ENCODE peak calls at places on chromosome 5, in four cellular contexts. B is activated naive CD4-positive, alpha-beta T cell treated with anti-CD3 and anti-CD28 coated beads, Interleukin-2, amount 10 ng/mL, durations not matched to agents 7 days and 5 days; U is AG08396; V is T-helper 1 cell. T is an unnamed sample.
A peak's percentile ranks its signal among the peaks of the same experiment; 100 is the strongest.

GRCh38 chr5:108753877-108754276 is 6.2 kb downstream of the FER start:
- DNase-seq in B (no peak), U (peak; percentile 8), V (no peak), T (peak; percentile 10)

GRCh38 chr5:112237456-112237855 is 181.6 kb downstream of the EPB41L4A start:
- DNase-seq in B (no peak), U (no peak), V (no peak), T (no peak)

GRCh38 chr5:77632526-77633268 is 5.8 kb downstream of the OTP start:
- DNase-seq in B (no peak), U (no peak), V (no peak), T (no peak)

GRCh38 chr5:7779019-7779662 is 71.8 kb downstream of the CFAP90 start:
- DNase-seq in B (peak; percentile 53), U (no peak), V (no peak), T (no peak)

GRCh38 chr5:84381501-84382362 is 2.9 kb downstream of the EDIL3 start:
- DNase-seq in B (no peak), U (no peak), V (no peak), T (peak; percentile 29)

GRCh38 chr5:1762121-1762877 is 37.3 kb downstream of the MRPL36 start:
- DNase-seq in B (no peak), U (no peak), V (no peak), T (no peak)

GRCh38 chr5:150774145-150774544 is 4.4 kb upstream of the SMIM3 start:
- DNase-seq in B (no peak), U (peak; percentile 48), V (no peak), T (peak; percentile 80)

GRCh38 chr5:169706758-169707450 is 69.8 kb downstream of the DOCK2 start:
- DNase-seq in B (no peak), U (peak; percentile 57), V (no peak), T (peak; percentile 54)

GRCh38 chr5:157582731-157583580 is 7.4 kb upstream of the ADAM19 start:
- DNase-seq in B (no peak), U (no peak), V (no peak), T (peak; percentile 97)

GRCh38 chr5:118903010-118903409 is 85.3 kb downstream of the DTWD2 start:
- DNase-seq in B (no peak), U (no peak), V (no peak), T (no peak)

GRCh38 chr5:119049824-119050449 is 20.9 kb upstream of the DMXL1 start:
- DNase-seq in B (no peak), U (peak; percentile 53), V (no peak), T (peak; percentile 2)

GRCh38 chr5:128695791-128696520 is 157.9 kb upstream of the FBN2 start:
- DNase-seq in B (no peak), U (no peak), V (no peak), T (no peak)

GRCh38 chr5:43192558-43193170 is 639 bp downstream of the NIM1K start:
- DNase-seq in B (peak; percentile 48), U (peak; percentile 59), V (no peak), T (no peak)

GRCh38 chr5:100904259-100904822 is 1.3 kb upstream of the ST8SIA4 start:
- DNase-seq in B (peak; percentile 72), U (no peak), V (peak; percentile 33), T (no peak)

GRCh38 chr5:43564289-43564850 is 7.5 kb upstream of the PAIP1 start:
- DNase-seq in B (no peak), U (no peak), V (no peak), T (no peak)

GRCh38 chr5:174204914-174205313 is 159.4 kb downstream of the NSG2 start:
- DNase-seq in B (no peak), U (no peak), V (no peak), T (no peak)

GRCh38 chr5:15008476-15008875 is 136.9 kb upstream of the ANKH start:
- DNase-seq in B (no peak), U (peak; percentile 90), V (no peak), T (peak; percentile 96)

GRCh38 chr5:78007232-78007631 is 231.1 kb upstream of the TBCA start:
- DNase-seq in B (no peak), U (no peak), V (no peak), T (no peak)

GRCh38 chr5:163094492-163095180 is 342.8 kb upstream of the CCNG1 start:
- DNase-seq in B (no peak), U (no peak), V (no peak), T (no peak)

GRCh38 chr5:139481122-139481533 is 1.4 kb downstream of the STING1 start:
- DNase-seq in B (peak; percentile 52), U (no peak), V (no peak), T (peak; percentile 31)

GRCh38 chr5:138354926-138355378 is 2.5 kb downstream of the KDM3B start:
- DNase-seq in B (peak; percentile 46), U (peak; percentile 84), V (peak; percentile 30), T (peak; percentile 66)

GRCh38 chr5:34715711-34716110 is 59.6 kb downstream of the RAI14 start:
- DNase-seq in B (no peak), U (no peak), V (no peak), T (peak; percentile 61)

GRCh38 chr5:107516452-107517184 is 154.1 kb downstream of the EFNA5 start:
- DNase-seq in B (no peak), U (no peak), V (no peak), T (no peak)

GRCh38 chr5:38831909-38832308 is 13.9 kb upstream of the OSMR start:
- DNase-seq in B (no peak), U (no peak), V (no peak), T (peak; percentile 72)

GRCh38 chr5:155906046-155906445 is 420.9 kb upstream of the SGCD start:
- DNase-seq in B (no peak), U (no peak), V (no peak), T (no peak)

GRCh38 chr5:157471709-157472108 is 11.7 kb downstream of the NIPAL4 start:
- DNase-seq in B (no peak), U (peak; percentile 52), V (no peak), T (peak; percentile 20)

T was measured in lung microvascular endothelial cell.